ENCODE peak calls at places on chromosome 14, in seven cellular contexts. R is tibial nerve, B is vagina, L is A549, E is esophagus squamous epithelium, M is right lobe of liver, K is prostate gland. Z is an unnamed sample.
A peak's percentile ranks its signal among the peaks of the same experiment; 100 is the strongest.

GRCh38 chr14:32200368-32201195 is 1.3 kb upstream of the RNU6-7 start:
- DNase-seq in R (no peak), B (no peak), L (no peak), E (no peak), M (no peak), K (no peak), Z (no peak)

GRCh38 chr14:106883218-106883692 is 1356.9 kb downstream of the TMEM121 start:
- DNase-seq in R (no peak), B (no peak), L (peak; percentile 75), E (no peak), M (no peak), K (no peak), Z (no peak)

GRCh38 chr14:50666772-50667490 is 1.2 kb downstream of the SAV1 start:
- DNase-seq in R (peak; percentile 53), B (no peak), L (peak; percentile 61), E (no peak), M (no peak), K (peak; percentile 47), Z (peak; percentile 44)

GRCh38 chr14:20657216-20658211 is 16.0 kb upstream of the OR6S1 start:
- DNase-seq in R (no peak), B (no peak), L (peak; percentile 92), E (no peak), M (no peak), K (no peak), Z (no peak)

GRCh38 chr14:94628578-94628977 is 16.4 kb downstream of the SERPINA3 start:
- DNase-seq in R (no peak), B (no peak), L (no peak), E (no peak), M (no peak), K (no peak), Z (no peak)

GRCh38 chr14:20428802-20429201 is 7.2 kb downstream of the KLHL33 start:
- DNase-seq in R (no peak), B (no peak), L (no peak), E (no peak), M (no peak), K (no peak), Z (no peak)

GRCh38 chr14:71206123-71206522 is 298.9 kb downstream of the PCNX1 start:
- DNase-seq in R (no peak), B (no peak), L (no peak), E (no peak), M (no peak), K (no peak), Z (no peak)

GRCh38 chr14:60722163-60722835 is 1.9 kb downstream of the SIX4 start:
- DNase-seq in R (no peak), B (no peak), L (peak; percentile 48), E (no peak), M (no peak), K (peak; percentile 36), Z (peak; percentile 22)

GRCh38 chr14:53152627-53152908 is 555 bp downstream of the DDHD1 start:
- DNase-seq in R (no peak), B (no peak), L (peak; percentile 35), E (peak; percentile 10), M (no peak), K (no peak), Z (no peak)

GRCh38 chr14:100824946-100825690 is 800 bp upstream of the MEG3 start:
- DNase-seq in R (no peak), B (no peak), L (no peak), E (no peak), M (no peak), K (no peak), Z (no peak)

GRCh38 chr14:100827140-100827517 is 1.2 kb downstream of the MEG3 start:
- DNase-seq in R (no peak), B (no peak), L (no peak), E (no peak), M (no peak), K (no peak), Z (no peak)

GRCh38 chr14:100826371-100827139 is 637 bp downstream of the MEG3 start:
- DNase-seq in R (no peak), B (no peak), L (no peak), E (no peak), M (no peak), K (no peak), Z (no peak)

GRCh38 chr14:100824156-100824555 is 1.8 kb upstream of the MEG3 start:
- DNase-seq in R (no peak), B (no peak), L (no peak), E (no peak), M (no peak), K (no peak), Z (peak; percentile 28)

GRCh38 chr14:100825691-100826331 is at the start of gene MEG3:
- DNase-seq in R (peak; percentile 51), B (no peak), L (peak; percentile 51), E (no peak), M (no peak), K (peak; percentile 27), Z (peak; percentile 65)
- TF ChIP-seq POLR2A in R (peak; percentile 89), B (no peak), L (peak; percentile 97), E (no peak), M (peak; percentile 67), K (peak; percentile 43), Z (peak; percentile 88)

DNA sequence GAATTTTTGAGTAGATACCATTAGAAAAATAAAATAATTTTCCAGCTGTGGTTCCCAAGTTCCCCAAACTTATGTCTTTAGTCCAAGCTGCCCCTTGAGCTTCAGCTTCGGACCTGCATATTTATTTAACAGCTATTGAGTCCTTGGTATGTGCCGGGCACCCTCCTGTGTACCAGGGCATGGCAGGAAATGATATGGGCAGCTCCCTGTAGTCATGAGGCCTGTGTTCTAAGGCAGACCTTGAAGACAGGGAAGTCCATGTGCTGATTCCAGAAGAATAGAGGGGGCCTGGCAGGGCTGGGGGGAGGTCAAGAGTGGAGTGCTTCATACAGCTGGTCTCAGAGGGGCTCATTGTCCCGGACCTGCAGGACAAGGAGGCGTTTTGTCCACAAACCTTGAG is 29.2 kb downstream of the TRAF3 start:
- DNase-seq in R (no peak), B (no peak), L (no peak), E (no peak), M (no peak), K (no peak), Z (no peak)
- H3K4me3 ChIP-seq in R (no peak overlapping the region), B (no peak overlapping the region), L (no peak overlapping the region), E (no peak overlapping the region), M (no peak overlapping the region), K (no peak overlapping the region), Z (no peak overlapping the region)

GRCh38 chr14:100816950-100817901 is 8.7 kb upstream of the MEG3 start:
- DNase-seq in R (no peak), B (no peak), L (no peak), E (no peak), M (no peak), K (no peak), Z (no peak)
- TF ChIP-seq POLR2A in R (no peak), B (no peak), L (no peak), E (no peak), M (no peak), K (no peak), Z (no peak)

GRCh38 chr14:104350463-104351185 is 212.2 kb downstream of the KIF26A start:
- DNase-seq in R (peak; percentile 28), B (no peak), L (no peak), E (no peak), M (no peak), K (no peak), Z (peak; percentile 13)
- H3K4me3 ChIP-seq in R (no peak overlapping the region), B (no peak overlapping the region), L (no peak overlapping the region), E (no peak overlapping the region), M (no peak overlapping the region), K (no peak overlapping the region), Z (no peak overlapping the region)

DNA sequence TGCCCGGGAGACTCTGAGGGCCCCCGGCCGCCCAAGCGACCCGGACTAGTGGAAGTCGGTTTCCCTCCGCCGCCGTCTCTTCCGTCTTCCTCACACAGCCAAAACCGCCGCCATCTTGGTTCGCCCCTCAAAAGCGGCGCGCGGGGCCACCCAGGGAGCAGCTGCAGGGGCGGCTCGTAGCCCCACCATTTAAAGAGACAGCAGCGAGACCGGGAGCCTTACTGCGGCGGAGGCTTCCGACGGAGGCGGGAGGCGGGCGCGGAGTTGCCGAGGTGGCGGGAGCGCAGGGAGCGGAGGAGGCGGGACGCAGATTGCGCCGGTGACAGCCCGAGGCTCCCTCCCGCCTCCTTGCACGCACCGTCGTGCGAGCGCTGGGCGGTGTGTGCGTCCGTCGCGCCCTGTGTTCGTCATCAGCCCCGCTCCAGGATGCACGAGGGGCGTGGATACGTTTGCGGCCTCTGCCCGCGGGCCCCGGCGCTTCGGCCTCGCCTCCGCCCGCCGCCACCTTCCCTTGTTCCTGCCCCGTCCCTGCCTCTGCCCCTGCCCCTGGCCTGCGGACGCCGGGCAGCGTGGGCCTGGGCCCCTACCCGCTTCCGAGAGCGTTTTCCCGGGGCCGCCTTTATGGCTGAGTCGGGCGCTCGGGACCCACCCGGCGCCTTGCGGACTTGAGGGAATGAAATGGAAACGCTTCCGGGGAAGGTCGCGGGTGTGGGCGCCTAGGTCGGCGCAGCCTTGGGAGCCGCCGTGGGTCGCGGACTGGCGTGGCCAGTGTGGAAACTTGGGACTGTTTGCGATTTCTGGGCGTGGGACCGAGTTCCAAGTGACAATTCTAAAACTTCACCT is at the start of gene PPP4R3A:
- DNase-seq in R (peak; percentile 86), B (peak; percentile 94), L (peak; percentile 98), E (peak; percentile 90), M (peak; percentile 97), K (peak; percentile 92), Z (peak; percentile 95)
- TF ChIP-seq POLR2A in R (peak; percentile 79), B (no peak), L (peak; percentile 77), E (peak; percentile 36), M (peak; percentile 93), K (peak; percentile 87), Z (peak; percentile 89)

GRCh38 chr14:51715250-51715649 is 63.5 kb downstream of the FRMD6 start:
- DNase-seq in R (no peak), B (no peak), L (no peak), E (no peak), M (no peak), K (no peak), Z (no peak)
- H3K4me3 ChIP-seq in R (no peak overlapping the region), B (no peak overlapping the region), L (no peak overlapping the region), E (no peak overlapping the region), M (no peak overlapping the region), K (no peak overlapping the region), Z (no peak overlapping the region)

Z was measured in uterus.